ENCODE peak calls at places on chromosomes 11 and 22, in five cellular contexts. T, N, O, P and D are unnamed samples.
A peak's percentile ranks its signal among the peaks of the same experiment; 100 is the strongest.

GRCh38 chr22:17257578-17257977 is 38.3 kb upstream of the ADA2 start:
- DNase-seq in N (no peak), O (no peak), P (no peak), T (no peak), D (no peak)

GRCh38 chr11:69484427-69485259 is 3.2 kb downstream of the LINC01488 start:
- DNase-seq in N (no peak), T (no peak), P (no peak), O (no peak), D (no peak)

GRCh38 chr11:92752122-92752521 is 217.3 kb upstream of the MTNR1B start:
- DNase-seq in N (no peak), P (no peak), T (no peak), O (no peak), D (no peak)

GRCh38 chr11:32960553-32961164 is 55.0 kb upstream of the DEPDC7 start:
- DNase-seq in N (peak; percentile 48), O (peak; percentile 18), T (no peak), P (peak; percentile 10), D (no peak)

GRCh38 chr11:96186806-96187205 is 156.2 kb downstream of the MAML2 start:
- DNase-seq in O (no peak), P (no peak), N (no peak), T (no peak), D (no peak)

GRCh38 chr22:46405925-46406324 is 70.4 kb downstream of the TRMU start:
- DNase-seq in P (no peak), T (no peak), N (no peak), O (no peak), D (no peak)

GRCh38 chr11:119363081-119363861 is 16.8 kb upstream of the MFRP start:
- DNase-seq in P (no peak), T (no peak), N (no peak), O (no peak), D (peak; percentile 60)

GRCh38 chr11:115197433-115197832 is 306.8 kb downstream of the CADM1 start:
- DNase-seq in T (no peak), N (no peak), P (no peak), O (no peak), D (no peak)

GRCh38 chr11:116691779-116692178 is 81.0 kb downstream of the BUD13 start:
- DNase-seq in T (peak; percentile 20), O (peak; percentile 86), N (peak; percentile 34), P (peak; percentile 82), D (peak; percentile 56)

GRCh38 chr11:83241291-83241946 is 44.7 kb downstream of the CCDC90B start:
- DNase-seq in O (peak; percentile 53), N (no peak), T (no peak), P (peak; percentile 20), D (no peak)

GRCh38 chr11:73268671-73269271 is 3.4 kb upstream of the P2RY6 start:
- DNase-seq in O (no peak), T (no peak), N (no peak), P (no peak), D (peak; percentile 59)

GRCh38 chr11:70712471-70712870 is 314.1 kb downstream of the CTTN start:
- DNase-seq in P (no peak), O (peak; percentile 70), N (no peak), T (no peak), D (no peak)

GRCh38 chr11:123073343-123074057 is 11.6 kb upstream of the HSPA8 start:
- DNase-seq in T (no peak), P (no peak), O (no peak), N (no peak), D (no peak)

GRCh38 chr22:49446145-49446758 is 381.4 kb downstream of the BRD1 start:
- DNase-seq in N (no peak), O (no peak), T (no peak), P (no peak), D (no peak)

GRCh38 chr11:1401656-1402221 is 12.0 kb downstream of the BRSK2 start:
- DNase-seq in P (peak; percentile 61), N (peak; percentile 41), O (peak; percentile 91), T (peak; percentile 12), D (no peak)

GRCh38 chr11:33379931-33380330 is 122.8 kb downstream of the HIPK3 start:
- DNase-seq in N (no peak), P (peak; percentile 37), T (no peak), O (no peak), D (no peak)

GRCh38 chr11:107882095-107882820 is 23.7 kb upstream of the SLC35F2 start:
- DNase-seq in O (no peak), N (no peak), P (no peak), T (no peak), D (no peak)

GRCh38 chr11:255176-255575 is 18.4 kb downstream of the PSMD13 start:
- DNase-seq in T (no peak), N (no peak), P (no peak), O (no peak), D (no peak)

GRCh38 chr11:74306440-74307175 is 4.8 kb downstream of the P4HA3 start:
- DNase-seq in P (no peak), T (no peak), O (no peak), N (no peak), D (no peak)